ENCODE peak calls at places on chromosomes 2 and 18, in four cellular contexts. G, C, T and A are unnamed samples.

GRCh38 chr2:128599700-128600099 is 281.0 kb upstream of the HS6ST1 start:
- DNase-seq in T (no peak), G (no peak), C (no peak), A (no peak)

GRCh38 chr2:174399171-174399570 is 3.6 kb downstream of the SCRN3 start:
- DNase-seq in G (no peak), C (no peak), T (no peak), A (no peak)

GRCh38 chr2:180555391-180555965 is 424.9 kb upstream of the UBE2E3 start:
- DNase-seq in C (no peak), G (peak; percentile 14), T (no peak), A (no peak)

GRCh38 chr2:42783511-42783910 is 8.9 kb downstream of the HAAO start:
- DNase-seq in T (no peak), G (no peak), C (no peak), A (no peak)

GRCh38 chr2:10255189-10256030 is 47.3 kb upstream of the HPCAL1 start:
- DNase-seq in T (no peak), G (no peak), C (peak; percentile 4), A (no peak)

GRCh38 chr2:42513252-42513918 is 19.6 kb upstream of the KCNG3 start:
- DNase-seq in T (peak; percentile 53), G (peak; percentile 54), C (peak; percentile 34), A (no peak)

GRCh38 chr2:218898109-218898878 is 17.6 kb downstream of the WNT10A start:
- DNase-seq in T (peak; percentile 94), G (peak; percentile 78), C (peak; percentile 94), A (no peak)

GRCh38 chr2:236642584-236643291 is 73.1 kb downstream of the ACKR3 start:
- DNase-seq in C (no peak), G (no peak), T (no peak), A (no peak)

GRCh38 chr2:19235308-19235707 is 123.1 kb downstream of the OSR1 start:
- DNase-seq in T (no peak), G (no peak), C (no peak), A (no peak)

GRCh38 chr2:68371138-68371537 is 6.1 kb downstream of the PLEK start:
- DNase-seq in G (no peak), C (no peak), T (no peak), A (no peak)

GRCh38 chr2:226447338-226447885 is 352.2 kb downstream of the IRS1 start:
- DNase-seq in T (no peak), C (no peak), G (no peak), A (no peak)

GRCh38 chr2:202643012-202643858 is 8.5 kb downstream of the FAM117B start:
- DNase-seq in C (no peak), T (no peak), G (no peak), A (no peak)

GRCh38 chr2:215190588-215190987 is 52.2 kb upstream of the ABCA12 start:
- DNase-seq in G (no peak), C (no peak), T (no peak), A (no peak)

GRCh38 chr2:62306751-62307468 is 111.0 kb downstream of the B3GNT2 start:
- DNase-seq in T (no peak), C (no peak), G (no peak), A (peak; percentile 95)

GRCh38 chr2:176879596-176879995 is 333.0 kb upstream of the HNRNPA3 start:
- DNase-seq in C (no peak), G (no peak), T (no peak), A (no peak)

GRCh38 chr2:241062342-241063092 is 39.6 kb downstream of the MTERF4 start:
- DNase-seq in T (peak; percentile 30), C (no peak), G (no peak), A (no peak)

GRCh38 chr2:9179572-9180201 is 26.9 kb upstream of the ASAP2 start:
- DNase-seq in G (no peak), C (no peak), T (no peak), A (no peak)

GRCh38 chr2:28810384-28811285 is at the start of gene SPDYA:
- DNase-seq in G (no peak), C (peak; percentile 88), T (peak; percentile 99), A (no peak)

GRCh38 chr2:217127744-217128143 is 267.9 kb upstream of the TNP1 start:
- DNase-seq in C (no peak), T (peak; percentile 64), G (no peak), A (no peak)

GRCh38 chr18:59748628-59749360 is 51.6 kb upstream of the CCBE1 start:
- DNase-seq in G (no peak), C (no peak), T (no peak), A (no peak)

GRCh38 chr2:172102858-172103359 is at the start of gene DLX2:
- DNase-seq in G (peak; percentile 97), T (peak; percentile 94), C (peak; percentile 95), A (no peak)
- TF ChIP-seq USF1 in G (peak; percentile 95), T (peak; percentile 92), C (peak; percentile 95), A (peak; percentile 87)

DNA sequence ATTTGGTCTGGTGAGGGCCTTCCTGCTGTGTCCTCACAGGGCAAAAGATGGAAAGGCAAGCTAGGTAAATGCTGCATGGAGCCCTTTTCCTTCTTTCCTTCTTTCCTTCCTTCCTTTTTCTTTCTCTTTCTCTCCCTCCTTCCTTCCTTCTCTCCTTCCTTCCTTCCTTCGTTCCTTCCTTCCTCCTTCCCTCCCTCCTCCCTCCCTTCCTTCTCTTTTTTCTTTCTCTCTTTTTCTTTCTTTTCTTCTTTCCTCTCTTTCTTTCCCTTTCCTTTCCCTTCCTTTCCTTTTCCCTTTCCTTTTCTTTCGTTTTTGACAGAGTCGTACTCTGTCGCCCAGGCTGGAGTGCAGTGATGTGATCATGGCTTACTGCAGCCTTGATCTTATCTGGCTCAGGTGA is 23.1 kb upstream of the C2orf74 start:
- DNase-seq in C (no peak), T (no peak), G (no peak), A (no peak)
- TF ChIP-seq USF1 in C (no peak), T (no peak), G (no peak), A (no peak)

GRCh38 chr18:31102020-31102684 is at the start of gene DSC2:
- DNase-seq in T (peak; percentile 15), G (peak; percentile 68), C (peak; percentile 72), A (no peak)

GRCh38 chr18:31103423-31103822 is 1.2 kb upstream of the DSC2 start:
- DNase-seq in G (no peak), T (no peak), C (no peak), A (no peak)

GRCh38 chr18:31101148-31102019 is 837 bp downstream of the DSC2 start:
- DNase-seq in T (peak; percentile 33), G (peak; percentile 80), C (peak; percentile 73), A (no peak)

GRCh38 chr18:31104444-31104843 is 2.2 kb upstream of the DSC2 start:
- DNase-seq in T (no peak), G (no peak), C (no peak), A (no peak)

DNA sequence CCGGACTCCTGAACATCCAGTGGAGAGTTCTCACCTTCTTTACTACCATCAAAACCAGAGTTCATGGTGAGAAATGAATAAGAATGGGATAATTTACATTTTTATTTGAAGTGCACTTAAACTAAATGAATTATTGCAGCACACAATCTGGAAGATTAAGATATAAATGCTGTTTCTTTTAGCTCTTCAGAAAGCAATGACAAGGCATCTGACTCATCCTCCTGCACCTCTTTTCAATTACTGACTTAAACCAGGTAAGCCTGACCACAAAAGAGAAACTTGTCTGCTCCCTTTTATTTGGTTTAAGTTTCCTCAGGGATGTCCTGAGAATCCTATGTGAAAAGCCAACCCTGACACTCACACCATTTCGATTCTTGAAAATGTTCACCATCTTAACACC is 720 bp upstream of the DSC2 start:
- DNase-seq in G (no peak), T (no peak), C (no peak), A (no peak)
- TF ChIP-seq USF1 in G (no peak), T (no peak), C (no peak), A (no peak)

GRCh38 chr2:185456517-185456916 is 282.1 kb upstream of the FSIP2 start:
- DNase-seq in T (no peak), C (no peak), G (no peak), A (no peak)
- TF ChIP-seq USF1 in T (no peak), C (no peak), G (no peak), A (no peak)

GRCh38 chr18:2409906-2410305 is 161.4 kb downstream of the METTL4 start:
- DNase-seq in C (no peak), G (no peak), T (no peak), A (no peak)

GRCh38 chr18:2412261-2412660 is 159.0 kb downstream of the METTL4 start:
- DNase-seq in G (no peak), T (no peak), C (no peak), A (no peak)

GRCh38 chr18:2410688-2411087 is 160.6 kb downstream of the METTL4 start:
- DNase-seq in T (no peak), G (no peak), C (no peak), A (no peak)

GRCh38 chr18:2413352-2413751 is 158.0 kb downstream of the METTL4 start:
- DNase-seq in T (no peak), C (no peak), G (no peak), A (no peak)

DNA sequence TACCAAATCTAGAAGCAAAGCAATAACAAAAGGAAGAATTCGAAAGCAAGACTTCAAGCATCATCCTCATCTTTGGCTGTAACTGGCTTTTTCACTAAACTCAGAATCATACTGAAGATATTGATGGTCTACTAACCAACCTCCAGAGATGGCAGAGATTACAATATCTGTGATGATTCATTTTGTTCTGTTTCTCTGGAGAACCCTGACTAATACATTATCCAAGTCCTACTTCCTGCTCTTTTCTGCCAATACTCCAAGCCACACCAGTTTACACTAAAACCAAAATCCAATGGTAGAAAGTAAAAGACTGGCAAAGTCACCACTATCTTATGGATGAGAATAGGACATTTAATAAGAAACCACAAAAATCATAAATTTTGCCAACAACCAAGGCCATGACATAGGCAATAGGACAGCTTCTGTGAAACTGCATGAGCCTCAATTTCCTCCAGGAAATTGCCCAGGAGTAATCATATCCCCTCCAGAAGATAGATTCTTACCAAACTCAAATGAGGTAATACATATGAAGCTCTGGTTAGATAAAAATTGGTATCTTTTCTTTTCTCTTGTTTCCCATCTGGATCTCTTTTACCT is 159.8 kb downstream of the METTL4 start:
- DNase-seq in T (no peak), C (no peak), G (no peak), A (no peak)
- TF ChIP-seq USF1 in T (no peak), C (no peak), G (no peak), A (no peak)

GRCh38 chr2:34317797-34318196 is 718.7 kb upstream of the FAM98A start:
- DNase-seq in T (no peak), C (no peak), G (no peak), A (no peak)
- TF ChIP-seq USF1 in T (no peak), C (no peak), G (no peak), A (no peak)

DNA sequence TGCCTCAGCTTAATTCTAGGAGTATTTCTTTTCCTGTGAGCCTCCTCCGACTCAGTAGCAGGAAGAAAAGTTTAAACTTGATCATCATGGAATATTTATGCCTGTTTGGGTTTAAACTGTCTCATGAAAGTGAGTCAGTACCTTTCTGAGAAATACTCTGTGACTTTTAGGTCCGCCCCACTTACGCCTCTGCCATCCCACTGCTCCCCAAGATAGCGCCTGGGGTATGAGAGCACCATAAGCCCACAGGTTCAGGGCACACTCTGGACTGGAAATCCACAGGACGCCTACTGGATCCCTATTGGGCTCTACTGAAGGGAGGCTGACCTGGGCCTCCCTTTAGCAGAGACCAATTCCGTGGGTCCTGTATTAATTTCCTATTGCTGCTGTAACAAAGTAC is 175.8 kb upstream of the CDH20 start:
- DNase-seq in T (no peak), G (no peak), C (no peak), A (no peak)
- TF ChIP-seq USF1 in T (no peak), G (no peak), C (no peak), A (no peak)